ENCODE peak calls at places on chromosomes 13 and 19, in ten cellular contexts. One of them, this sample, is unnamed.

GRCh38 chr13:69579351-69579750 is 528.3 kb upstream of the ATXN8OS start:
- DNase-seq in CD8-positive, alpha-beta T cell: no peak
- DNase-seq in kidney: no peak
- DNase-seq in mesothelial cell of epicardium: no peak
- DNase-seq in GM10248: no peak
- DNase-seq in GM13977: no peak
- DNase-seq in left lung: no peak
- DNase-seq in HFFc6: no peak
- DNase-seq in glutamatergic neuron: no peak
- DNase-seq in psoas muscle: no peak
- DNase-seq in this sample: no peak

GRCh38 chr13:109740721-109741120 is 45.7 kb downstream of the IRS2 start:
- DNase-seq in CD8-positive, alpha-beta T cell: no peak
- DNase-seq in kidney: no peak
- DNase-seq in mesothelial cell of epicardium: no peak
- DNase-seq in GM10248: no peak
- DNase-seq in GM13977: no peak
- DNase-seq in left lung: no peak
- DNase-seq in HFFc6: no peak
- DNase-seq in glutamatergic neuron: no peak
- DNase-seq in psoas muscle: no peak
- DNase-seq in this sample: no peak

GRCh38 chr13:36850790-36851438 is 31.9 kb downstream of the RFXAP start:
- DNase-seq in CD8-positive, alpha-beta T cell: no peak
- DNase-seq in kidney: no peak
- DNase-seq in mesothelial cell of epicardium: no peak
- DNase-seq in GM10248: no peak
- DNase-seq in GM13977: no peak
- DNase-seq in left lung: no peak
- DNase-seq in HFFc6: no peak
- DNase-seq in glutamatergic neuron: peak; percentile 60
- DNase-seq in psoas muscle: no peak
- DNase-seq in this sample: no peak

GRCh38 chr13:105814219-105814901 is 721.1 kb downstream of the EFNB2 start:
- DNase-seq in CD8-positive, alpha-beta T cell: no peak
- DNase-seq in kidney: no peak
- DNase-seq in mesothelial cell of epicardium: no peak
- DNase-seq in GM10248: no peak
- DNase-seq in GM13977: no peak
- DNase-seq in left lung: no peak
- DNase-seq in HFFc6: no peak
- DNase-seq in glutamatergic neuron: no peak
- DNase-seq in psoas muscle: no peak
- DNase-seq in this sample: no peak

GRCh38 chr13:40764587-40765403 is 6.2 kb downstream of the MRPS31 start:
- DNase-seq in CD8-positive, alpha-beta T cell: no peak
- DNase-seq in kidney: no peak
- DNase-seq in mesothelial cell of epicardium: no peak
- DNase-seq in GM10248: no peak
- DNase-seq in GM13977: no peak
- DNase-seq in left lung: no peak
- DNase-seq in HFFc6: no peak
- DNase-seq in glutamatergic neuron: no peak
- DNase-seq in psoas muscle: no peak
- DNase-seq in this sample: no peak

GRCh38 chr19:51207747-51208146 is 17.1 kb upstream of the CD33 start:
- DNase-seq in CD8-positive, alpha-beta T cell: no peak
- DNase-seq in kidney: no peak
- DNase-seq in mesothelial cell of epicardium: no peak
- DNase-seq in GM10248: no peak
- DNase-seq in GM13977: no peak
- DNase-seq in left lung: no peak
- DNase-seq in HFFc6: no peak
- DNase-seq in glutamatergic neuron: no peak
- DNase-seq in psoas muscle: no peak
- DNase-seq in this sample: no peak

GRCh38 chr19:23527797-23528196 is 132.5 kb upstream of the ZNF91 start:
- DNase-seq in CD8-positive, alpha-beta T cell: no peak
- DNase-seq in kidney: no peak
- DNase-seq in mesothelial cell of epicardium: no peak
- DNase-seq in GM10248: no peak
- DNase-seq in GM13977: peak; percentile 30
- DNase-seq in left lung: no peak
- DNase-seq in HFFc6: peak; percentile 22
- DNase-seq in glutamatergic neuron: no peak
- DNase-seq in psoas muscle: no peak
- DNase-seq in this sample: no peak

GRCh38 chr19:29299416-29300380 is 86.7 kb upstream of the UQCRFS1 start:
- DNase-seq in CD8-positive, alpha-beta T cell: no peak
- DNase-seq in kidney: no peak
- DNase-seq in mesothelial cell of epicardium: no peak
- DNase-seq in GM10248: no peak
- DNase-seq in GM13977: no peak
- DNase-seq in left lung: no peak
- DNase-seq in HFFc6: no peak
- DNase-seq in glutamatergic neuron: no peak
- DNase-seq in psoas muscle: no peak
- DNase-seq in this sample: no peak

GRCh38 chr19:55590109-55590508 is 9.2 kb downstream of the FIZ1 start:
- DNase-seq in CD8-positive, alpha-beta T cell: no peak
- DNase-seq in kidney: no peak
- DNase-seq in mesothelial cell of epicardium: no peak
- DNase-seq in GM10248: no peak
- DNase-seq in GM13977: no peak
- DNase-seq in left lung: no peak
- DNase-seq in HFFc6: no peak
- DNase-seq in glutamatergic neuron: no peak
- DNase-seq in psoas muscle: no peak
- DNase-seq in this sample: no peak

GRCh38 chr19:1671716-1672037 is 19.3 kb upstream of the TCF3 start:
- DNase-seq in CD8-positive, alpha-beta T cell: no peak
- DNase-seq in kidney: no peak
- DNase-seq in mesothelial cell of epicardium: no peak
- DNase-seq in GM10248: peak; percentile 69
- DNase-seq in GM13977: no peak
- DNase-seq in left lung: no peak
- DNase-seq in HFFc6: no peak
- DNase-seq in glutamatergic neuron: no peak
- DNase-seq in psoas muscle: no peak
- DNase-seq in this sample: no peak

GRCh38 chr13:41971848-41972247 is 10.9 kb upstream of the VWA8 start:
- DNase-seq in CD8-positive, alpha-beta T cell: no peak
- DNase-seq in kidney: no peak
- DNase-seq in mesothelial cell of epicardium: no peak
- DNase-seq in GM10248: no peak
- DNase-seq in GM13977: no peak
- DNase-seq in left lung: no peak
- DNase-seq in HFFc6: no peak
- DNase-seq in glutamatergic neuron: no peak
- DNase-seq in psoas muscle: no peak
- DNase-seq in this sample: no peak

GRCh38 chr13:41974262-41974900 is 13.5 kb upstream of the VWA8 start:
- DNase-seq in CD8-positive, alpha-beta T cell: no peak
- DNase-seq in kidney: no peak
- DNase-seq in mesothelial cell of epicardium: no peak
- DNase-seq in GM10248: no peak
- DNase-seq in GM13977: no peak
- DNase-seq in left lung: no peak
- DNase-seq in HFFc6: no peak
- DNase-seq in glutamatergic neuron: no peak
- DNase-seq in psoas muscle: no peak
- DNase-seq in this sample: no peak

GRCh38 chr13:41976491-41976890 is 15.6 kb upstream of the VWA8 start:
- DNase-seq in CD8-positive, alpha-beta T cell: no peak
- DNase-seq in kidney: no peak
- DNase-seq in mesothelial cell of epicardium: no peak
- DNase-seq in GM10248: no peak
- DNase-seq in GM13977: no peak
- DNase-seq in left lung: no peak
- DNase-seq in HFFc6: no peak
- DNase-seq in glutamatergic neuron: no peak
- DNase-seq in psoas muscle: no peak
- DNase-seq in this sample: no peak

GRCh38 chr13:41970918-41971317 is 10.0 kb upstream of the VWA8 start:
- DNase-seq in CD8-positive, alpha-beta T cell: no peak
- DNase-seq in kidney: no peak
- DNase-seq in mesothelial cell of epicardium: no peak
- DNase-seq in GM10248: no peak
- DNase-seq in GM13977: no peak
- DNase-seq in left lung: no peak
- DNase-seq in HFFc6: no peak
- DNase-seq in glutamatergic neuron: no peak
- DNase-seq in psoas muscle: no peak
- DNase-seq in this sample: no peak

DNA sequence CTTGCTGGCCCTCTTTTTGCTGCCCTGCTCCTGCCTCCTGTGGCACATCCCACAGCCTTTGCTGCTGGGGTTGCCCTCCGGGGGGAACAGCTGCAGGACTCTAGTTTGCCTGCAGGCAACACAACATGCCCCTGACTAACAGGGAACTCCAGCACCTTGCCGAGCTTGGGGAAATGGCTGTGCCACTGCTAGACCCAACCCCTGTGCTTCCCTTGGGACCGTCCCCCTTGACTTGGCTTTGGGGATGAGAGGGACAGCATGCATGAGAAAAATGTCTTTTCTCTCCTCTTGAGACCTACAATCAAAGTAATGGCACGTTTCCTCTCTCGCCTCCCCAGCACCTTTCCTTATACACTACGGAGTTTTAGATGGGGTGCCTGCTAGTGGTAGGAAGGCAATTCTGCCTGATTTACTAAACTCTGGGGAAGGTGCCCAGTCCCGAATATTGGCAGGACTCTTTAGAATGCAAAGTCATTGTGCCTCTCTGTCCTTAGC is 12.4 kb upstream of the VWA8 start:
- DNase-seq in CD8-positive, alpha-beta T cell: no peak
- DNase-seq in kidney: no peak
- DNase-seq in mesothelial cell of epicardium: no peak
- DNase-seq in GM10248: no peak
- DNase-seq in GM13977: no peak
- DNase-seq in left lung: no peak
- DNase-seq in HFFc6: no peak
- DNase-seq in glutamatergic neuron: no peak
- DNase-seq in psoas muscle: no peak
- DNase-seq in this sample: no peak
- TF ChIP-seq CTCF in CD8-positive, alpha-beta T cell: no peak
- TF ChIP-seq CTCF in kidney: no peak
- TF ChIP-seq CTCF in mesothelial cell of epicardium: no peak
- TF ChIP-seq CTCF in GM10248: no peak
- TF ChIP-seq CTCF in GM13977: no peak
- TF ChIP-seq CTCF in left lung: no peak
- TF ChIP-seq CTCF in HFFc6: no peak
- TF ChIP-seq CTCF in glutamatergic neuron: no peak
- TF ChIP-seq CTCF in psoas muscle: peak; percentile 9
- TF ChIP-seq CTCF in this sample: no peak

DNA sequence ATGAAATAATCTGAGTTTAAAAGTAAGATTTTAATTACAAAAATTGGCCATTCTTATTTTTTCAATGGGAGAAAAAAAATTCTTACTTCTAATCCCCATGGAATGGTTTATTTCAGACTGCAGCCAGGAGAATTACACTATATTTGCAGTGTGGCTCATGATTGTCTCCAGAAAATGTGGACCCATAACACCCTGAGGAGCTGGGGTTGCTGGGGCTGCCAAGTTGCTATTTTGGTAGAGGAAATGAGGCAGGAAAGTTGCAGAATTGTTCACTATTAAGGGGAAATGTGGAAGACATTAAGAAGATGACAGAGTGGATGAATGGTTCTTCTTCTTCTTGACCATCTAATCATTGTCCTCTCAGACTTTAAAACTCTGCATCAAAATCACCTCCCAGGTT is 4.6 kb upstream of the SCEL start:
- DNase-seq in CD8-positive, alpha-beta T cell: no peak
- DNase-seq in kidney: no peak
- DNase-seq in mesothelial cell of epicardium: no peak
- DNase-seq in GM10248: no peak
- DNase-seq in GM13977: no peak
- DNase-seq in left lung: no peak
- DNase-seq in HFFc6: no peak
- DNase-seq in glutamatergic neuron: no peak
- DNase-seq in psoas muscle: no peak
- DNase-seq in this sample: no peak
- TF ChIP-seq CTCF in CD8-positive, alpha-beta T cell: no peak
- TF ChIP-seq CTCF in kidney: no peak
- TF ChIP-seq CTCF in mesothelial cell of epicardium: no peak
- TF ChIP-seq CTCF in GM10248: no peak
- TF ChIP-seq CTCF in GM13977: no peak
- TF ChIP-seq CTCF in left lung: no peak
- TF ChIP-seq CTCF in HFFc6: no peak
- TF ChIP-seq CTCF in glutamatergic neuron: no peak
- TF ChIP-seq CTCF in psoas muscle: no peak
- TF ChIP-seq CTCF in this sample: no peak

DNA sequence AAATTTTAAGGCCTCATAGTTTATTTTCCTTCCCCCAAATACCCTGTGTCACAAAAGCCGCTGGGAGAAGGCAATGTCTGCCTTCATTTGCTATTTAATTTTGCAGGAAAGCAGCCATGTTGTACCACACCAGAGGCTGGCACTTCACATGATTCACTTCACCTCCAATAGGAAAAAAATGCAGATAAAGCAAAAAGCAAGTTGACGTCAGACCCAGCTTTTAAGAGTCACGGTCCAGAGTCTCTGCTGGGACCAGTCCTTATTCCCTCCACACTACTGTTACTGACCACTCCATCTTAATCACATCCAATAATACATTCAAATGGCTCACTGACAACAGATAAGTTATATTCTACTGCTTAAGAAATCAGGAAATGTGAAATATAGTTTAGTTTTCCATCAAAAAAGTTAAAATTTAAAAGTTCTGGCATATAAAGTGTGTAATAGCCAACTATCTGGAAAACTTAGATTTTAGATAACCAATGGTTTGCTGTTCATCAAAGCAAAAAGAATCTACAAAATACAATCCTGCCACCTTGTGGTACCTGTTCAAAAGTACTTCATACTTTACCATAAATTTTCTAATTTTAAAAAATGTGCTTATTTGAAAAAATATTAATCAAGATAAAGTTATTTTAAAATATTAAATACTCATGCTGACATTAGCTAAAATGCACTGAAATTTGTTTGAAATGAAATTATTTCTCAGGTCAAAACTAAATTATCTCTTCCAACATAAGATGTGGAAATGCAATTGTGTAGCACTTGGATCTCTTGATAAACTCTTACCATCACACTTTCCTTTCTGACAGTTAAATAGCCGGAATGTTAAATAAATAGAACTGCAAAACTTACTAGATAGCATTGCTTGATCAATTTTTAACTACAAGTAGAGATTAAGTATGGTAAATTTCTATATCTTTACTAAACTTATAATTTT is 97.3 kb downstream of the SERP2 start:
- DNase-seq in CD8-positive, alpha-beta T cell: no peak
- DNase-seq in kidney: no peak
- DNase-seq in mesothelial cell of epicardium: no peak
- DNase-seq in GM10248: no peak
- DNase-seq in GM13977: no peak
- DNase-seq in left lung: no peak
- DNase-seq in HFFc6: no peak
- DNase-seq in glutamatergic neuron: no peak
- DNase-seq in psoas muscle: no peak
- DNase-seq in this sample: no peak
- TF ChIP-seq CTCF in CD8-positive, alpha-beta T cell: peak; percentile 47
- TF ChIP-seq CTCF in kidney: peak; percentile 31
- TF ChIP-seq CTCF in mesothelial cell of epicardium: peak; percentile 80
- TF ChIP-seq CTCF in GM10248: peak; percentile 31
- TF ChIP-seq CTCF in GM13977: peak; percentile 47
- TF ChIP-seq CTCF in left lung: peak; percentile 42
- TF ChIP-seq CTCF in HFFc6: peak; percentile 87
- TF ChIP-seq CTCF in glutamatergic neuron: peak; percentile 70
- TF ChIP-seq CTCF in psoas muscle: peak; percentile 66
- TF ChIP-seq CTCF in this sample: peak; percentile 54

GRCh38 chr13:22487932-22488331 is 692.8 kb upstream of the SGCG start:
- DNase-seq in CD8-positive, alpha-beta T cell: no peak
- DNase-seq in kidney: no peak
- DNase-seq in mesothelial cell of epicardium: no peak
- DNase-seq in GM10248: no peak
- DNase-seq in GM13977: no peak
- DNase-seq in left lung: no peak
- DNase-seq in HFFc6: no peak
- DNase-seq in glutamatergic neuron: no peak
- DNase-seq in psoas muscle: no peak
- DNase-seq in this sample: no peak
- TF ChIP-seq CTCF in CD8-positive, alpha-beta T cell: no peak
- TF ChIP-seq CTCF in kidney: no peak
- TF ChIP-seq CTCF in mesothelial cell of epicardium: no peak
- TF ChIP-seq CTCF in GM10248: no peak
- TF ChIP-seq CTCF in GM13977: no peak
- TF ChIP-seq CTCF in left lung: no peak
- TF ChIP-seq CTCF in HFFc6: no peak
- TF ChIP-seq CTCF in glutamatergic neuron: no peak
- TF ChIP-seq CTCF in psoas muscle: no peak
- TF ChIP-seq CTCF in this sample: no peak

This sample was measured in natural killer cell.